ENCODE peak calls at places on chromosome 15, in five cellular contexts. D is stimulated activated naive CD8-positive, alpha-beta T cell treated with anti-CD3 and anti-CD28 coated beads, Interleukin-15, Interleukin-2, amounts not matched to agents 100 U/mL and 50 U/mL, for 24 hours; C is astrocyte of the hippocampus; G is esophagus squamous epithelium; R is WTC11. P is an unnamed sample.

GRCh38 chr15:94445529-94446160 is 214.3 kb downstream of the MCTP2 start:
- DNase-seq in D (no peak), G (no peak), R (no peak), C (no peak), P (no peak)

GRCh38 chr15:39942101-39942752 is 8.3 kb downstream of the EIF2AK4 start:
- DNase-seq in C (peak; percentile 25), D (no peak), R (no peak), G (no peak), P (no peak)

GRCh38 chr15:26866298-26867198 is at the start of gene GABRA5:
- DNase-seq in R (peak; percentile 79), C (peak; percentile 88), D (no peak), G (no peak), P (no peak)

GRCh38 chr15:57500256-57500655 is 91.4 kb upstream of the MYZAP start:
- DNase-seq in G (no peak), R (no peak), C (no peak), D (no peak), P (no peak)

GRCh38 chr15:26665950-26666921 is 106.6 kb downstream of the GABRB3 start:
- DNase-seq in R (peak; percentile 73), C (no peak), D (no peak), G (no peak), P (no peak)

GRCh38 chr15:64284037-64284436 is 71.9 kb downstream of the CSNK1G1 start:
- DNase-seq in D (no peak), G (no peak), C (peak; percentile 41), R (no peak), P (no peak)

GRCh38 chr15:85618956-85619491 is 175.7 kb downstream of the KLHL25 start:
- DNase-seq in D (peak; percentile 71), C (peak; percentile 96), G (no peak), R (peak; percentile 20), P (no peak)

GRCh38 chr15:91228890-91229289 is 128.8 kb downstream of the SV2B start:
- DNase-seq in D (no peak), R (no peak), C (no peak), G (no peak), P (no peak)

GRCh38 chr15:80615783-80616391 is 79.2 kb upstream of the ABHD17C start:
- DNase-seq in G (no peak), C (peak; percentile 62), R (no peak), D (no peak), P (no peak)

GRCh38 chr15:39756806-39757522 is 25.7 kb downstream of the FSIP1 start:
- DNase-seq in C (peak; percentile 74), R (no peak), D (no peak), G (no peak), P (no peak)

GRCh38 chr15:40308844-40309189 is 1.1 kb upstream of the PLCB2 start:
- DNase-seq in R (no peak), C (no peak), G (no peak), D (peak; percentile 37), P (no peak)

GRCh38 chr15:45645026-45645980 is 10.5 kb downstream of the SQOR start:
- DNase-seq in C (peak; percentile 35), D (no peak), R (no peak), G (no peak), P (no peak)

GRCh38 chr15:67199391-67199790 is 55.1 kb downstream of the AAGAB start:
- DNase-seq in C (peak; percentile 57), G (no peak), R (no peak), D (no peak), P (no peak)

GRCh38 chr15:64947211-64947610 is 35.5 kb downstream of the ANKDD1A start:
- DNase-seq in C (no peak), R (no peak), D (no peak), G (no peak), P (no peak)

GRCh38 chr15:92925409-92925808 is 25.3 kb downstream of the CHD2 start:
- DNase-seq in C (no peak), R (no peak), G (no peak), D (no peak), P (no peak)

GRCh38 chr15:36612063-36612788 is 32.8 kb downstream of the CDIN1 start:
- DNase-seq in R (no peak), C (peak; percentile 65), D (no peak), G (no peak), P (no peak)

GRCh38 chr15:29110176-29110575 is 159.4 kb downstream of the NSMCE3 start:
- DNase-seq in C (no peak), D (no peak), G (no peak), R (no peak), P (no peak)

GRCh38 chr15:100895721-100896120 is 16.1 kb downstream of the ALDH1A3 start:
- DNase-seq in D (no peak), G (no peak), R (no peak), C (no peak), P (no peak)

GRCh38 chr15:51494411-51495314 is 127.9 kb downstream of the DMXL2 start:
- DNase-seq in C (no peak), G (no peak), R (no peak), D (no peak), P (no peak)

GRCh38 chr15:84702961-84703482 is 12.9 kb downstream of the SEC11A start:
- DNase-seq in D (no peak), G (no peak), R (no peak), C (peak; percentile 43), P (no peak)

GRCh38 chr15:48866141-48866563 is 11.8 kb upstream of the EID1 start:
- DNase-seq in C (peak; percentile 45), D (no peak), G (no peak), R (no peak), P (no peak)

GRCh38 chr15:47431501-47431900 is 285.8 kb upstream of the SEMA6D start:
- DNase-seq in C (peak; percentile 84), R (no peak), D (no peak), G (no peak), P (no peak)

GRCh38 chr15:44243829-44244228 is 44.7 kb upstream of the GOLM2 start:
- DNase-seq in D (no peak), C (no peak), R (no peak), G (no peak), P (no peak)

GRCh38 chr15:65790692-65791334 is 1.3 kb downstream of the DENND4A start:
- DNase-seq in G (no peak), C (peak; percentile 16), D (no peak), R (no peak), P (no peak)

GRCh38 chr15:100571592-100572167 is 30.3 kb downstream of the LINS1 start:
- DNase-seq in C (no peak), R (no peak), D (no peak), G (no peak), P (no peak)

GRCh38 chr15:85773916-85774315 is 20.8 kb downstream of the KLHL25 start:
- DNase-seq in R (no peak), C (no peak), G (no peak), D (no peak), P (no peak)

GRCh38 chr15:91409430-91409829 is 309.4 kb downstream of the SV2B start:
- DNase-seq in D (no peak), C (no peak), R (no peak), G (no peak), P (no peak)

GRCh38 chr15:67544475-67544874 is 2.0 kb downstream of the MAP2K5 start:
- DNase-seq in G (no peak), C (no peak), D (no peak), R (no peak), P (no peak)

GRCh38 chr15:69081310-69082004 is 67.0 kb downstream of the NOX5 start:
- DNase-seq in G (no peak), D (no peak), C (peak; percentile 22), R (peak; percentile 29), P (no peak)

GRCh38 chr15:31367730-31368344 is 41.2 kb downstream of the KLF13 start:
- DNase-seq in C (no peak), G (no peak), R (no peak), D (peak; percentile 57), P (no peak)

GRCh38 chr15:91942676-91943417 is 89.3 kb downstream of the SLCO3A1 start:
- DNase-seq in R (no peak), D (peak; percentile 20), C (peak; percentile 62), G (peak; percentile 8), P (no peak)

GRCh38 chr15:31867536-31868442 is 162.5 kb upstream of the CHRNA7 start:
- DNase-seq in C (peak; percentile 66), R (peak; percentile 69), G (no peak), D (peak; percentile 70), P (no peak)

GRCh38 chr15:68821898-68822380 is 1.2 kb upstream of the ANP32A start:
- DNase-seq in D (peak; percentile 31), G (no peak), R (no peak), C (peak; percentile 49), P (no peak)

GRCh38 chr15:75720787-75721461 is 8.3 kb upstream of the CSPG4 start:
- DNase-seq in D (peak; percentile 74), R (peak; percentile 54), C (peak; percentile 77), G (no peak), P (no peak)

GRCh38 chr15:28994830-28995180 is 109.0 kb downstream of the APBA2 start:
- DNase-seq in G (no peak), R (no peak), D (no peak), C (no peak), P (no peak)

GRCh38 chr15:79832358-79832757 is 64.5 kb downstream of the MTHFS start:
- DNase-seq in C (no peak), R (no peak), D (no peak), G (no peak), P (no peak)

GRCh38 chr15:45429974-45430792 is 51.8 kb upstream of the GATM start:
- DNase-seq in R (peak; percentile 82), D (peak; percentile 92), G (no peak), C (peak; percentile 85), P (no peak)

GRCh38 chr15:95141486-95141885 is 910.1 kb downstream of the MCTP2 start:
- DNase-seq in C (no peak), R (no peak), D (no peak), G (no peak), P (no peak)

GRCh38 chr15:101280007-101280406 is 2.7 kb upstream of the SELENOS start:
- DNase-seq in D (no peak), G (no peak), R (no peak), C (no peak), P (no peak)

GRCh38 chr15:76982356-76982755 is 12.6 kb upstream of the PSTPIP1 start:
- DNase-seq in C (no peak), R (no peak), G (no peak), D (no peak), P (no peak)